ENCODE peak calls at places on chromosomes 1 and 21, in eight cellular contexts. One of them, this sample, is unnamed.
A peak's percentile ranks its signal among the peaks of the same experiment; 100 is the strongest.

GRCh38 chr21:42381347-42381984 is 14.4 kb downstream of the TMPRSS3 start:
- DNase-seq in heart right ventricle: no peak
- DNase-seq in HCT116: peak; percentile 59
- DNase-seq in spleen: peak; percentile 69
- DNase-seq in CD8-positive, alpha-beta T cell: no peak
- DNase-seq in pancreas: peak; percentile 63
- DNase-seq in endodermal cell: peak; percentile 82
- DNase-seq in tibial artery: no peak
- DNase-seq in this sample: no peak

GRCh38 chr1:243582321-243582720 is 267.7 kb downstream of the AKT3 start:
- DNase-seq in HCT116: no peak
- DNase-seq in tibial artery: no peak
- DNase-seq in pancreas: no peak
- DNase-seq in endodermal cell: no peak
- DNase-seq in heart right ventricle: no peak
- DNase-seq in spleen: no peak
- DNase-seq in CD8-positive, alpha-beta T cell: no peak
- DNase-seq in this sample: no peak

GRCh38 chr1:203158423-203158822 is 17.2 kb downstream of the MYBPH start:
- DNase-seq in pancreas: no peak
- DNase-seq in endodermal cell: no peak
- DNase-seq in CD8-positive, alpha-beta T cell: no peak
- DNase-seq in HCT116: no peak
- DNase-seq in heart right ventricle: no peak
- DNase-seq in spleen: no peak
- DNase-seq in tibial artery: no peak
- DNase-seq in this sample: no peak

GRCh38 chr1:245380790-245381535 is 226.2 kb downstream of the KIF26B start:
- DNase-seq in spleen: no peak
- DNase-seq in pancreas: no peak
- DNase-seq in HCT116: peak; percentile 6
- DNase-seq in heart right ventricle: no peak
- DNase-seq in tibial artery: no peak
- DNase-seq in endodermal cell: peak; percentile 57
- DNase-seq in CD8-positive, alpha-beta T cell: no peak
- DNase-seq in this sample: no peak

GRCh38 chr1:29590583-29591555 is 354.5 kb downstream of the PTPRU start:
- DNase-seq in HCT116: no peak
- DNase-seq in tibial artery: no peak
- DNase-seq in heart right ventricle: no peak
- DNase-seq in endodermal cell: peak; percentile 46
- DNase-seq in CD8-positive, alpha-beta T cell: no peak
- DNase-seq in pancreas: no peak
- DNase-seq in spleen: no peak
- DNase-seq in this sample: no peak

GRCh38 chr21:16634522-16634914 is 878.3 kb upstream of the CXADR start:
- DNase-seq in heart right ventricle: no peak
- DNase-seq in spleen: no peak
- DNase-seq in HCT116: no peak
- DNase-seq in endodermal cell: peak; percentile 45
- DNase-seq in tibial artery: no peak
- DNase-seq in pancreas: no peak
- DNase-seq in CD8-positive, alpha-beta T cell: no peak
- DNase-seq in this sample: no peak

GRCh38 chr1:192342842-192343241 is 26.1 kb downstream of the RGS21 start:
- DNase-seq in CD8-positive, alpha-beta T cell: no peak
- DNase-seq in heart right ventricle: no peak
- DNase-seq in pancreas: no peak
- DNase-seq in endodermal cell: no peak
- DNase-seq in tibial artery: no peak
- DNase-seq in HCT116: no peak
- DNase-seq in spleen: no peak
- DNase-seq in this sample: no peak

GRCh38 chr1:167599839-167600581 is 30.0 kb upstream of the RCSD1 start:
- DNase-seq in heart right ventricle: no peak
- DNase-seq in tibial artery: no peak
- DNase-seq in pancreas: no peak
- DNase-seq in endodermal cell: no peak
- DNase-seq in CD8-positive, alpha-beta T cell: no peak
- DNase-seq in spleen: no peak
- DNase-seq in HCT116: peak; percentile 6
- DNase-seq in this sample: no peak

GRCh38 chr1:74579425-74579824 is 67.0 kb upstream of the LRRC53 start:
- DNase-seq in pancreas: no peak
- DNase-seq in CD8-positive, alpha-beta T cell: no peak
- DNase-seq in endodermal cell: no peak
- DNase-seq in spleen: no peak
- DNase-seq in tibial artery: no peak
- DNase-seq in HCT116: no peak
- DNase-seq in heart right ventricle: no peak
- DNase-seq in this sample: no peak

GRCh38 chr1:119895102-119895501 is 1.2 kb downstream of the ADAM30 start:
- DNase-seq in endodermal cell: no peak
- DNase-seq in CD8-positive, alpha-beta T cell: no peak
- DNase-seq in spleen: no peak
- DNase-seq in pancreas: no peak
- DNase-seq in HCT116: no peak
- DNase-seq in tibial artery: no peak
- DNase-seq in heart right ventricle: no peak
- DNase-seq in this sample: no peak

GRCh38 chr21:41816583-41817165 is 49.8 kb upstream of the RIPK4 start:
- DNase-seq in CD8-positive, alpha-beta T cell: peak; percentile 42
- DNase-seq in HCT116: no peak
- DNase-seq in heart right ventricle: peak; percentile 63
- DNase-seq in spleen: peak; percentile 89
- DNase-seq in pancreas: peak; percentile 57
- DNase-seq in endodermal cell: peak; percentile 87
- DNase-seq in tibial artery: peak; percentile 80
- DNase-seq in this sample: no peak

GRCh38 chr21:34878501-34878900 is 170.6 kb downstream of the RUNX1 start:
- DNase-seq in spleen: no peak
- DNase-seq in tibial artery: no peak
- DNase-seq in endodermal cell: no peak
- DNase-seq in pancreas: no peak
- DNase-seq in heart right ventricle: no peak
- DNase-seq in HCT116: no peak
- DNase-seq in CD8-positive, alpha-beta T cell: no peak
- DNase-seq in this sample: no peak

DNA sequence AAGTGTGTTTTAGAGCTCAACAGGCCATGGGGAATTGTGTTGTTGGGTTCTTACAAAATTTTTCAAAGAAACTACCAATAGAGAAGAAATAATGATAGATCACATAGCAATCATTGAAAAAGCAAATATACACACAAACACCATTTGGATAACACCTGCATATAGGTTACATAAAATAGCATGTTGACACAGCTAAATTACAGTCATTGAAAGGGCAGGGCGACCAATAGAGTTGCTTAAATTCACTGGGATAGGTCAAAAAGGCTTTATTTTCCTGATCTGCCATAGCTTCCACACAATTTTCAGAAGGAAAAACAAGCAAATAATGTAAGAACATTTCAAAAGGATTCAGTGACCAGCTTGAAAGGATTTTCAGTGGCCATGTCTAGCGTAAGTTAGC is 57.9 kb upstream of the FGGY start:
- DNase-seq in tibial artery: no peak
- DNase-seq in heart right ventricle: no peak
- DNase-seq in CD8-positive, alpha-beta T cell: no peak
- DNase-seq in spleen: no peak
- DNase-seq in endodermal cell: no peak
- DNase-seq in pancreas: no peak
- DNase-seq in HCT116: no peak
- DNase-seq in this sample: no peak
- H3K27ac ChIP-seq in tibial artery: no peak overlapping the region
- H3K27ac ChIP-seq in heart right ventricle: no peak overlapping the region
- H3K27ac ChIP-seq in CD8-positive, alpha-beta T cell: no peak overlapping the region
- H3K27ac ChIP-seq in spleen: no peak overlapping the region
- H3K27ac ChIP-seq in endodermal cell: no peak overlapping the region
- H3K27ac ChIP-seq in pancreas: no peak overlapping the region
- H3K27ac ChIP-seq in HCT116: no peak overlapping the region
- H3K27ac ChIP-seq in this sample: no peak overlapping the region

DNA sequence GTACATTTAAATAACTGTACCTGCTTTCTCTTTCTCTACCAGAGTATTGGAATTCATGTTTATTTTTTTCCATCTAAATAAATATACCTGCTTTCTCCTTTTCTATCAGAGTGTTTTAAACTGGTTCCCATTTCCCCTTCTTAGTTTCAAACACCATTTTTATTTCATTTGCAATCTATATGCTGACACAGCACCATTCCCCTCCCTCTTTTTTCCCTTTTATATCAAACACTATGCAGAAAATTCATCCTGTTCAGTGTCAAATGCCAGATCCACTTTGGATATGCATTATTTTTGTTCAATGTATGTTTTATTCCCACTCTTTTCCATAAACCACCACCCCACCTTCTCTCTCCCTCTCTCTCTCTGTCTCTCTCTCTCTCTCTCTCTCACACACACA is 85.8 kb upstream of the ST6GALNAC5 start:
- DNase-seq in HCT116: no peak
- DNase-seq in spleen: no peak
- DNase-seq in heart right ventricle: no peak
- DNase-seq in pancreas: no peak
- DNase-seq in CD8-positive, alpha-beta T cell: no peak
- DNase-seq in tibial artery: no peak
- DNase-seq in endodermal cell: no peak
- DNase-seq in this sample: no peak
- H3K27ac ChIP-seq in HCT116: no peak overlapping the region
- H3K27ac ChIP-seq in spleen: no peak overlapping the region
- H3K27ac ChIP-seq in heart right ventricle: no peak overlapping the region
- H3K27ac ChIP-seq in pancreas: no peak overlapping the region
- H3K27ac ChIP-seq in CD8-positive, alpha-beta T cell: no peak overlapping the region
- H3K27ac ChIP-seq in tibial artery: no peak overlapping the region
- H3K27ac ChIP-seq in endodermal cell: no peak overlapping the region
- H3K27ac ChIP-seq in this sample: no peak overlapping the region

DNA sequence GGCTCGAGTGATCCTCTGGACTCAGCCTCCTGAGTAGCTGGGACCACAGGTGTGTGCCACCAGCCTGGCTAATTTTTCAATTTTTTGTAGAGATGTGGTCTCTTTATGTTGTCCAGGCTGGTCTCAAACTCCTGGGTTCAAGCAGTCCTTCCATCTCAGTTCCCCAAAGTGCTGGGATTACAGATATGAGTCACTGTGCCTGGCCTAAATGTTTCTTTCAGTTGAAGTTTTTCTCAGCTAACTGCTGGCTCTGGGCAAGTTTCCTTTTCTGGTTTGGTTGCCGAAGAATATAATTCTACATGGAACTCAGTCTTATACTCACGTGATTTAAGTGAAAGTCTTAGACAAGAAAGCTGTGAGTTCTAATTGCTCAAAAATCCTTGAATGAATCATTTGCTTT is 57.0 kb downstream of the SASS6 start:
- DNase-seq in CD8-positive, alpha-beta T cell: no peak
- DNase-seq in spleen: no peak
- DNase-seq in HCT116: no peak
- DNase-seq in tibial artery: no peak
- DNase-seq in endodermal cell: no peak
- DNase-seq in pancreas: no peak
- DNase-seq in heart right ventricle: no peak
- DNase-seq in this sample: no peak
- H3K27ac ChIP-seq in CD8-positive, alpha-beta T cell: no peak overlapping the region
- H3K27ac ChIP-seq in spleen: peak overlapping the region; percentile 19
- H3K27ac ChIP-seq in HCT116: no peak overlapping the region
- H3K27ac ChIP-seq in tibial artery: peak overlapping the region; percentile 39
- H3K27ac ChIP-seq in endodermal cell: no peak overlapping the region
- H3K27ac ChIP-seq in pancreas: no peak overlapping the region
- H3K27ac ChIP-seq in heart right ventricle: peak overlapping the region; percentile 57
- H3K27ac ChIP-seq in this sample: no peak overlapping the region

GRCh38 chr1:227299688-227300087 is 18.6 kb downstream of the CDC42BPA start:
- DNase-seq in spleen: no peak
- DNase-seq in tibial artery: no peak
- DNase-seq in heart right ventricle: no peak
- DNase-seq in HCT116: no peak
- DNase-seq in endodermal cell: no peak
- DNase-seq in CD8-positive, alpha-beta T cell: no peak
- DNase-seq in pancreas: no peak
- DNase-seq in this sample: no peak
- H3K27ac ChIP-seq in spleen: peak overlapping the region; percentile 44
- H3K27ac ChIP-seq in tibial artery: peak overlapping the region; percentile 25
- H3K27ac ChIP-seq in heart right ventricle: no peak overlapping the region
- H3K27ac ChIP-seq in HCT116: no peak overlapping the region
- H3K27ac ChIP-seq in endodermal cell: no peak overlapping the region
- H3K27ac ChIP-seq in CD8-positive, alpha-beta T cell: no peak overlapping the region
- H3K27ac ChIP-seq in pancreas: peak overlapping the region; percentile 74
- H3K27ac ChIP-seq in this sample: no peak overlapping the region

GRCh38 chr1:6028042-6028895 is 17.4 kb upstream of the KCNAB2 start:
- DNase-seq in endodermal cell: no peak
- DNase-seq in pancreas: no peak
- DNase-seq in heart right ventricle: no peak
- DNase-seq in CD8-positive, alpha-beta T cell: peak; percentile 49
- DNase-seq in tibial artery: no peak
- DNase-seq in spleen: peak; percentile 91
- DNase-seq in HCT116: no peak
- DNase-seq in this sample: no peak
- H3K27ac ChIP-seq in endodermal cell: no peak overlapping the region
- H3K27ac ChIP-seq in pancreas: peak overlapping the region; percentile 33
- H3K27ac ChIP-seq in heart right ventricle: peak overlapping the region; percentile 84
- H3K27ac ChIP-seq in CD8-positive, alpha-beta T cell: peak overlapping the region; percentile 85
- H3K27ac ChIP-seq in tibial artery: no peak overlapping the region
- H3K27ac ChIP-seq in spleen: peak overlapping the region; percentile 91
- H3K27ac ChIP-seq in HCT116: no peak overlapping the region
- H3K27ac ChIP-seq in this sample: no peak overlapping the region

GRCh38 chr1:236209713-236210112 is 67.4 kb downstream of the GPR137B start:
- DNase-seq in heart right ventricle: no peak
- DNase-seq in CD8-positive, alpha-beta T cell: no peak
- DNase-seq in tibial artery: no peak
- DNase-seq in pancreas: no peak
- DNase-seq in spleen: no peak
- DNase-seq in HCT116: no peak
- DNase-seq in endodermal cell: no peak
- DNase-seq in this sample: no peak
- H3K27ac ChIP-seq in heart right ventricle: no peak overlapping the region
- H3K27ac ChIP-seq in CD8-positive, alpha-beta T cell: no peak overlapping the region
- H3K27ac ChIP-seq in tibial artery: no peak overlapping the region
- H3K27ac ChIP-seq in pancreas: no peak overlapping the region
- H3K27ac ChIP-seq in spleen: no peak overlapping the region
- H3K27ac ChIP-seq in HCT116: no peak overlapping the region
- H3K27ac ChIP-seq in endodermal cell: no peak overlapping the region
- H3K27ac ChIP-seq in this sample: no peak overlapping the region

DNA sequence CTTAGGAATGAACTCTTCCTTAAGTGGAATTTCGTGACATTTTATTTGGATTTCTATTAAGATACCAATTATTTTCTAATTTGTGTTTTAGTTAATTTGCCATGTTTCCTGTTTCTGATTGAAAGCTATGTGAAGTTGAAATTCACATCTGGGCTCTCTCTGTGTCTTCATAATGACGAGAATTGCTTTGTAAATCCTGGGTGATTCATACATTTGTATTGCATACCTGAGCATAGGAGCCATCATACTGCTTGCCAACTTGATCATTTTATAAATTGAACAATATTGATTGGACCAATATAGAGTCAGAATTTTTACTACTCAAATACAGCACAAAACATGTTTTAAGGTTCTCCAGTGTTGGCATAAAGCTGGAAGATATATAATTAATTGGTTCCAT is 817.9 kb downstream of the BRINP3 start:
- DNase-seq in heart right ventricle: no peak
- DNase-seq in tibial artery: no peak
- DNase-seq in spleen: no peak
- DNase-seq in CD8-positive, alpha-beta T cell: no peak
- DNase-seq in HCT116: no peak
- DNase-seq in endodermal cell: no peak
- DNase-seq in pancreas: no peak
- DNase-seq in this sample: no peak
- H3K27ac ChIP-seq in heart right ventricle: no peak overlapping the region
- H3K27ac ChIP-seq in tibial artery: no peak overlapping the region
- H3K27ac ChIP-seq in spleen: no peak overlapping the region
- H3K27ac ChIP-seq in CD8-positive, alpha-beta T cell: no peak overlapping the region
- H3K27ac ChIP-seq in HCT116: no peak overlapping the region
- H3K27ac ChIP-seq in endodermal cell: no peak overlapping the region
- H3K27ac ChIP-seq in pancreas: no peak overlapping the region
- H3K27ac ChIP-seq in this sample: no peak overlapping the region